ENCODE peak calls at places on chromosomes 16 and 17, in five cellular contexts. L is ovary, R is K562, H is lower leg skin, A is upper lobe of left lung. Q is an unnamed sample.
A peak's percentile ranks its signal among the peaks of the same experiment; 100 is the strongest.

GRCh38 chr16:30777591-30778297 is 9.3 kb downstream of the ZNF629 start:
- DNase-seq in L (no peak), R (no peak), H (no peak), A (peak; percentile 56), Q (no peak)

GRCh38 chr17:57111386-57111785 is 26.3 kb downstream of the AKAP1 start:
- DNase-seq in L (no peak), R (no peak), H (no peak), A (no peak), Q (no peak)

GRCh38 chr17:10875984-10876555 is 38.2 kb upstream of the PIRT start:
- DNase-seq in L (peak; percentile 20), R (peak; percentile 47), H (peak; percentile 21), A (peak; percentile 36), Q (no peak)

GRCh38 chr16:81214745-81215166 is 23.7 kb upstream of the BCO1 start:
- DNase-seq in L (no peak), R (peak; percentile 64), H (no peak), A (no peak), Q (no peak)

GRCh38 chr17:58532555-58532951 is 18.1 kb upstream of the MTMR4 start:
- DNase-seq in L (no peak), R (no peak), H (no peak), A (no peak), Q (no peak)

GRCh38 chr17:63370696-63371095 is 75.4 kb downstream of the CYB561 start:
- DNase-seq in L (no peak), R (no peak), H (no peak), A (no peak), Q (no peak)

GRCh38 chr17:39899215-39899614 is 19.2 kb downstream of the GSDMB start:
- DNase-seq in L (no peak), R (no peak), H (no peak), A (no peak), Q (no peak)

GRCh38 chr17:70869402-70870085 is 700.2 kb downstream of the KCNJ2 start:
- DNase-seq in L (no peak), R (no peak), H (no peak), A (no peak), Q (no peak)

GRCh38 chr17:63496177-63496576 is 19.3 kb downstream of the ACE start:
- DNase-seq in L (no peak), R (no peak), H (no peak), A (peak; percentile 83), Q (no peak)

GRCh38 chr17:11461993-11462548 is 136.2 kb upstream of the DNAH9 start:
- DNase-seq in L (no peak), R (no peak), H (no peak), A (no peak), Q (no peak)

GRCh38 chr16:49281843-49282642 is 405 bp upstream of the CBLN1 start:
- DNase-seq in L (no peak), R (peak; percentile 92), H (peak; percentile 52), A (peak; percentile 97), Q (peak; percentile 80)
- TF ChIP-seq POLR2A in L (no peak), R (no peak), H (no peak), A (no peak), Q (no peak)

GRCh38 chr17:73189417-73190099 is 3.3 kb upstream of the COG1 start:
- DNase-seq in L (no peak), R (peak; percentile 53), H (no peak), A (no peak), Q (no peak)

GRCh38 chr17:73191443-73192218 is 1.2 kb upstream of the COG1 start:
- DNase-seq in L (peak; percentile 61), R (peak; percentile 84), H (peak; percentile 60), A (no peak), Q (no peak)

GRCh38 chr17:73192894-73193701 is at the start of gene COG1:
- DNase-seq in L (peak; percentile 87), R (peak; percentile 93), H (peak; percentile 63), A (peak; percentile 96), Q (peak; percentile 85)

GRCh38 chr17:73194514-73195222 is 1.8 kb downstream of the COG1 start:
- DNase-seq in L (no peak), R (no peak), H (no peak), A (no peak), Q (no peak)

GRCh38 chr17:73192219-73192893 is 499 bp upstream of the COG1 start:
- DNase-seq in L (peak; percentile 74), R (peak; percentile 80), H (peak; percentile 35), A (peak; percentile 93), Q (peak; percentile 60)
- TF ChIP-seq POLR2A in L (no peak), R (no peak), H (no peak), A (peak; percentile 40), Q (no peak)

GRCh38 chr17:27428781-27429505 is 27.3 kb upstream of the KSR1 start:
- DNase-seq in L (no peak), R (no peak), H (no peak), A (no peak), Q (no peak)
- TF ChIP-seq POLR2A in L (no peak), R (no peak), H (no peak), A (no peak), Q (no peak)

GRCh38 chr16:56732832-56733231 is 2.9 kb downstream of the NUP93 start:
- DNase-seq in L (no peak), R (no peak), H (no peak), A (no peak), Q (no peak)

GRCh38 chr16:56729351-56729735 is 586 bp upstream of the NUP93 start:
- DNase-seq in L (no peak), R (peak; percentile 19), H (no peak), A (no peak), Q (no peak)

GRCh38 chr16:56732366-56732765 is 2.4 kb downstream of the NUP93 start:
- DNase-seq in L (no peak), R (no peak), H (no peak), A (no peak), Q (no peak)

GRCh38 chr16:56728027-56728426 is 1.9 kb upstream of the NUP93 start:
- DNase-seq in L (no peak), R (no peak), H (no peak), A (no peak), Q (no peak)

DNA sequence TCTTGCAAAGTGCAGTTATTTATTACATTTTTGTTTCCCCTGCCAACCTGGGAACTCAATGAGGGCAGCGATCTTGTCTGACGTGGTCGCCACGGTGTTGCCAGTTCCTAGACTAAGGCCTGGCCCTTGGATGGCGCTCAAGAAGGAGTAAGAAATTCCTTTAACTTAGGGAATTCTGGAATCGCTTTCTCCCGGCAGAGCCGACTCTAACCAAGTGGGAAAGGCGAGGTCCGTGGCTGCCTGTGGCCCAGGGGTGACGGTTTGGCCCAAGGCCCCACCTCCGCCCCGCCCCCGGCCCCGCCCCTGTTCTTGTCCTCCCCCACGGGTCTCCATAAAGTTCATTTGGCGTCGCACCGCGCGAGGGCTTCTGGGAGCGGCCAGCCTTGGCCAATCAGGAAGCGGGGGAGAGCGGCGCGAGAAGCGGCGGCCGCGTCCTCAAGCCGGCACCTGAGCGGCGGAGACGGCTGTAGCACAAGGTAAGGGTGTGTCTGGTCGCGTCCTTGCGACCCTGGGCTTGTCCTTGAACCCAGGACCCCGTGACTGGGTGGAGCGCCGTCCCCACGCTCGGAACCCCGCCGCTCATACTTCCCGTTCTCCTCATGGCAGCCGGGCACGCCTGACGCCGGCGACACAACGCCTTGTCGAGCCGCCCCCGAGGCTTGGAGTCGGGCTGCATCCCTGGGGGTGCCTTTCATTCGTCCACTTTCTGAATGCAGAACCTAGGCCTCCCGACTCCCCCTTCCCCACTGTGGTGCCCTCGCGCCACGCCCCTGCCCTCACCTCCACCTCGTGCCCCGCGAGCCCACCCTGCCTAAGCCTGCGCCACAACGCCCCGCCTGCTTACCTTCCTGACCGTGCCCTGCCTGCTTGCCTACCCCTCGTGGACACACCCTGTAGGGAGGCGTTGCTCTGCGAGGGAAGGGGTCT is at the start of gene NUP93:
- DNase-seq in L (peak; percentile 93), R (peak; percentile 96), H (peak; percentile 88), A (peak; percentile 96), Q (peak; percentile 91)
- TF ChIP-seq POLR2A in L (no peak), R (peak; percentile 94), H (no peak), A (no peak), Q (no peak)

DNA sequence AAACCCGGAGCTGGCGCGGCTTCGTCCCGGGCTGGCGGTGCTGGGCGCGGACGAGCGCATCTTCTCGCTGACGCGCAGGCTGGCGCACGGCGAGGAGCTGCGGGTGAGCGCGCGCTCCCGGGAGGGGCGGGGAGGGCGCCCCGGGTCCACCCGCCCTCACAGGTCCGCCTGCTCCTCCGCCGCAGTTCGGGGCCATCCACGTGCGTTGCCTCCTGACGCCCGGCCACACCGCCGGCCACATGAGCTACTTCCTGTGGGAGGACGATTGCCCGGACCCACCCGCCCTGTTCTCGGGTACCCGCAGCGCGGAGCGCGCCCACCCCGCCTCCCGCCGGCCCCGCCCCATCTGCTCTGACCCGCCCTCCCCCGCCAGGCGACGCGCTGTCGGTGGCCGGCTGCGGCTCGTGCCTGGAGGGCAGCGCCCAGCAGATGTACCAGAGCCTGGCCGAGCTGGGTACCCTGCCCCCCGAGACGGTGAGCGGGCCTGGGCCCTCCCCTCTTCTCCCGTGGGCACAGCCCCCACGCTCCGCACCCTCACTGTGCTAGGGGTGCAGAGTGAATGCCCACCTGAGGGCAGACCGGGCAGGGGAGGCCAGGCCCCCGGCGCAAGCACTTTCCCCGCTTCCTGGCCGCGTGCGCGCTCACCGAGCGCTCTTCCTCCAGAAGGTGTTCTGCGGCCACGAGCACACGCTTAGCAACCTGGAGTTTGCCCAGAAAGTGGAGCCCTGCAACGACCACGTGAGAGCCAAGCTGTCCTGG is 1.4 kb downstream of the HAGHL start:
- DNase-seq in L (no peak), R (peak; percentile 95), H (peak; percentile 45), A (peak; percentile 94), Q (peak; percentile 48)
- TF ChIP-seq POLR2A in L (no peak), R (peak; percentile 69), H (no peak), A (no peak), Q (no peak)

DNA sequence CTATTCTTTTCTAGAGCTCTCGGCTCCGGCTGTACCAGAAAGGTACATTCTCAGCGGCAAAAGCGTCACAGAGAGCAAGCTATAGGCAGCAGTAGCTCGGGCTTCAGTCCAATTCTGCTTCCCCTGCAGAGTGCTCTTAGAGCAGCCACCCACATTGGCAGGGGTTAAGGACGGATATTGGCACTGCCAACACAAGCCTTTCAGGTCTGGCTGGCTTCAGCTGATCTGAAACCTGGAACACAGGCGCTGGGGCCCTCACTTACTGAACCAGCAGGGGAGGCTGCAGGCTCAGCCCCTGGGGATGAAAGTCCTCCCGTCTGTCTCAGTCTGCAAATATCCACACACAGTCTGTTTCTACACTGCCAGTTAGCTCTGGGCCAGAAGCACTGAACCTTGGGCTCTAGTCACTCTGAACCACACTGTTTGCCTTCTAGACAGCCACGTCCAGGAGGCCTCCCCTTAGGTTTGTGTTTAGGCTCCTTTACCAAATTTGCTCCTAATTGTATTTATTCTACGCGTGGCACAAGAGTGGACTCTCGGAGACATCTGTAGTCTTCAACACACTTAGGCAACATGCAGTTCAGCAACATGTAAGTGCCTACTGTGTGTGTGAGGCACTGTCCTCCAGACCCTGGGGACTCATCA is 40.1 kb downstream of the HIC1 start:
- DNase-seq in L (no peak), R (no peak), H (peak; percentile 56), A (no peak), Q (peak; percentile 67)
- TF ChIP-seq POLR2A in L (no peak), R (no peak), H (no peak), A (no peak), Q (no peak)

GRCh38 chr17:81511800-81512559 is 619 bp downstream of the ACTG1 start:
- DNase-seq in L (peak; percentile 40), R (no peak), H (peak; percentile 46), A (peak; percentile 85), Q (no peak)

GRCh38 chr17:81513669-81514484 is 1.3 kb upstream of the ACTG1 start:
- DNase-seq in L (peak; percentile 70), R (peak; percentile 47), H (peak; percentile 53), A (peak; percentile 92), Q (peak; percentile 75)

GRCh38 chr17:81512560-81512983 is at the start of gene ACTG1:
- DNase-seq in L (peak; percentile 95), R (peak; percentile 96), H (peak; percentile 90), A (peak; percentile 99), Q (peak; percentile 94)

GRCh38 chr17:81514485-81514734 is 1.8 kb upstream of the ACTG1 start:
- DNase-seq in L (no peak), R (no peak), H (no peak), A (no peak), Q (no peak)

GRCh38 chr17:81512984-81513668 is 527 bp upstream of the ACTG1 start:
- DNase-seq in L (peak; percentile 74), R (peak; percentile 66), H (peak; percentile 58), A (peak; percentile 90), Q (peak; percentile 73)
- TF ChIP-seq POLR2A in L (peak; percentile 77), R (no peak), H (peak; percentile 56), A (peak; percentile 17), Q (peak; percentile 15)

Q was measured in breast epithelium.